ENCODE peak calls at places on chromosomes 2 and 18, in seven cellular contexts. L, V, B, Y, Z, U and T are unnamed samples.

GRCh38 chr2:201358684-201359083 is 1.5 kb upstream of the FLACC1 start:
- DNase-seq in Y (no peak), V (peak), U (no peak), Z (peak), L (no peak), B (no peak), T (no peak)

GRCh38 chr2:68251855-68252406 is 401 bp downstream of the PPP3R1 start:
- DNase-seq in Z (peak), V (no peak), L (peak), Y (peak), B (peak), U (peak), T (peak)

GRCh38 chr2:238528953-238529781 is 102.4 kb downstream of the ASB1 start:
- DNase-seq in B (no peak), L (peak), U (no peak), V (no peak), Y (no peak), Z (peak), T (no peak)

GRCh38 chr2:131590366-131590765 is 62.7 kb downstream of the CCDC74A start:
- DNase-seq in U (no peak), L (no peak), Y (no peak), V (no peak), B (no peak), Z (no peak), T (no peak)

GRCh38 chr2:7594211-7594610 is 677.0 kb downstream of the RNF144A start:
- DNase-seq in B (no peak), V (no peak), L (no peak), U (no peak), Y (no peak), Z (no peak), T (no peak)

GRCh38 chr2:127453013-127453391 is 34.8 kb downstream of the PROC start:
- DNase-seq in Y (no peak), L (no peak), V (no peak), U (no peak), B (no peak), Z (no peak), T (no peak)

GRCh38 chr2:11477994-11478393 is 12.0 kb upstream of the E2F6 start:
- DNase-seq in V (peak), B (peak), Z (peak), U (peak), L (peak), Y (peak), T (no peak)

GRCh38 chr18:45228989-45229388 is 386.3 kb upstream of the SLC14A2 start:
- DNase-seq in Z (no peak), Y (no peak), U (no peak), V (no peak), B (no peak), L (no peak), T (no peak)

GRCh38 chr2:216829533-216829932 is 30.3 kb downstream of the TNP1 start:
- DNase-seq in Y (peak), B (peak), Z (peak), U (peak), V (no peak), L (peak), T (peak)

GRCh38 chr2:9646631-9647030 is 15.8 kb upstream of the YWHAQ start:
- DNase-seq in Z (no peak), U (no peak), V (no peak), Y (no peak), B (no peak), L (no peak), T (no peak)

GRCh38 chr2:135043345-135043744 is 3.9 kb downstream of the MAP3K19 start:
- DNase-seq in V (no peak), L (no peak), B (no peak), Z (peak), U (no peak), Y (no peak), T (no peak)

GRCh38 chr2:37561615-37562569 is 109.5 kb downstream of the CDC42EP3 start:
- DNase-seq in Z (peak), Y (no peak), U (no peak), V (peak), L (no peak), B (no peak), T (no peak)
- H3K27ac ChIP-seq in Z (peak), Y (peak), U (no peak), V (peak), L (no peak), B (no peak), T (no peak)

GRCh38 chr2:152450176-152450575 is 115.2 kb downstream of the FMNL2 start:
- DNase-seq in Y (no peak), V (no peak), U (no peak), B (no peak), L (no peak), Z (no peak), T (no peak)

GRCh38 chr2:152455738-152456137 is 120.8 kb downstream of the FMNL2 start:
- DNase-seq in L (no peak), U (no peak), Y (no peak), Z (no peak), V (no peak), B (no peak), T (no peak)

GRCh38 chr2:152454391-152454790 is 119.4 kb downstream of the FMNL2 start:
- DNase-seq in Z (no peak), Y (no peak), U (no peak), V (no peak), L (no peak), B (no peak), T (no peak)

GRCh38 chr2:152452256-152452973 is 117.4 kb downstream of the FMNL2 start:
- DNase-seq in Z (no peak), Y (no peak), U (no peak), L (no peak), B (no peak), V (no peak), T (no peak)

GRCh38 chr2:152453129-152453642 is 118.2 kb downstream of the FMNL2 start:
- DNase-seq in Z (no peak), V (no peak), B (no peak), L (no peak), U (no peak), Y (no peak), T (no peak)
- H3K4me3 ChIP-seq in Z (no peak), V (no peak), B (no peak), L (no peak), U (no peak), Y (no peak), T (no peak)

GRCh38 chr2:240374085-240374907 is 61.2 kb upstream of the GPC1 start:
- DNase-seq in U (peak), V (peak), B (peak), L (peak), Z (peak), Y (peak), T (peak)
- H3K27ac ChIP-seq in U (peak), V (peak), B (peak), L (no peak), Z (peak), Y (peak), T (peak)

GRCh38 chr2:234772775-234773064 is 179.1 kb upstream of the SH3BP4 start:
- DNase-seq in Z (no peak), L (no peak), V (no peak), U (no peak), Y (no peak), B (no peak), T (no peak)

GRCh38 chr2:234771985-234772774 is 179.6 kb upstream of the SH3BP4 start:
- DNase-seq in B (no peak), Z (peak), Y (no peak), L (no peak), U (no peak), V (no peak), T (no peak)

GRCh38 chr2:234771176-234771575 is 180.6 kb upstream of the SH3BP4 start:
- DNase-seq in Z (no peak), V (no peak), L (no peak), U (no peak), B (no peak), Y (no peak), T (no peak)

GRCh38 chr2:234770081-234770506 is 181.7 kb upstream of the SH3BP4 start:
- DNase-seq in V (no peak), L (no peak), B (no peak), U (no peak), Y (no peak), Z (peak), T (no peak)

GRCh38 chr2:234770715-234771141 is 181.1 kb upstream of the SH3BP4 start:
- DNase-seq in Y (no peak), U (no peak), L (no peak), Z (no peak), B (no peak), V (no peak), T (no peak)
- H3K4me3 ChIP-seq in Y (no peak), U (no peak), L (no peak), Z (no peak), B (no peak), V (no peak), T (no peak)

GRCh38 chr2:55047677-55048299 is 2.5 kb downstream of the RTN4 start:
- DNase-seq in Y (no peak), B (no peak), Z (peak), L (no peak), V (peak), U (no peak), T (no peak)
- H3K27ac ChIP-seq in Y (peak), B (peak), Z (peak), L (peak), V (peak), U (peak), T (peak)